ENCODE peak calls at places on chromosome 20, in four cellular contexts. One of them, this sample, is unnamed.

GRCh38 chr20:609371-609964 is 641 bp downstream of the TCF15 start:
- DNase-seq in amygdala: no peak
- DNase-seq in tibial artery: no peak
- DNase-seq in lung: no peak
- DNase-seq in this sample: no peak

GRCh38 chr20:62122659-62123449 is 579 bp downstream of the LSM14B start:
- DNase-seq in amygdala: no peak
- DNase-seq in tibial artery: peak
- DNase-seq in lung: peak
- DNase-seq in this sample: peak

GRCh38 chr20:49814057-49814675 is 1.5 kb downstream of the SLC9A8 start:
- DNase-seq in amygdala: no peak
- DNase-seq in tibial artery: no peak
- DNase-seq in lung: no peak
- DNase-seq in this sample: no peak

GRCh38 chr20:1811621-1812498 is 83.3 kb upstream of the SIRPA start:
- DNase-seq in amygdala: no peak
- DNase-seq in tibial artery: no peak
- DNase-seq in lung: no peak
- DNase-seq in this sample: peak

GRCh38 chr20:4633780-4634179 is 87.9 kb upstream of the PRND start:
- DNase-seq in amygdala: no peak
- DNase-seq in tibial artery: no peak
- DNase-seq in lung: no peak
- DNase-seq in this sample: no peak

GRCh38 chr20:50380697-50381040 is 129.5 kb upstream of the PTPN1 start:
- DNase-seq in amygdala: no peak
- DNase-seq in tibial artery: no peak
- DNase-seq in lung: no peak
- DNase-seq in this sample: no peak

GRCh38 chr20:1451092-1451491 is 15.6 kb downstream of the NSFL1C start:
- DNase-seq in amygdala: no peak
- DNase-seq in tibial artery: no peak
- DNase-seq in lung: no peak
- DNase-seq in this sample: no peak

GRCh38 chr20:20441259-20441658 is 73.4 kb downstream of the INSM1 start:
- DNase-seq in amygdala: no peak
- DNase-seq in tibial artery: no peak
- DNase-seq in lung: no peak
- DNase-seq in this sample: no peak